ENCODE peak calls at places on chromosomes 6 and 20, in five cellular contexts. H is endodermal cell, G is uterus, D is lower leg skin, F is PC-9. E is an unnamed sample.

GRCh38 chr6:121135425-121135824 is 198.9 kb downstream of the TBC1D32 start:
- DNase-seq in H (no peak), G (no peak), D (no peak), F (no peak), E (no peak)

GRCh38 chr6:112929661-112930060 is 582.5 kb downstream of the RFPL4B start:
- DNase-seq in H (no peak), G (no peak), D (no peak), F (no peak), E (no peak)

GRCh38 chr6:125363360-125364121 is 61.8 kb upstream of the HDDC2 start:
- DNase-seq in H (peak; percentile 92), G (peak; percentile 58), D (no peak), F (peak; percentile 64), E (no peak)

GRCh38 chr6:89797317-89797716 is 22.3 kb downstream of the MDN1 start:
- DNase-seq in H (no peak), G (no peak), D (no peak), F (no peak), E (no peak)

GRCh38 chr20:59661141-59661540 is 56.8 kb downstream of the PHACTR3 start:
- DNase-seq in H (no peak), G (no peak), D (no peak), F (no peak), E (no peak)

GRCh38 chr6:134060491-134061106 is 8.2 kb upstream of the SLC2A12 start:
- DNase-seq in H (peak; percentile 66), G (no peak), D (no peak), F (peak; percentile 42), E (peak; percentile 64)

GRCh38 chr20:48463096-48463710 is 364.6 kb downstream of the PREX1 start:
- DNase-seq in H (no peak), G (no peak), D (no peak), F (no peak), E (no peak)

GRCh38 chr20:11891081-11891826 is 26.4 kb upstream of the BTBD3 start:
- DNase-seq in H (no peak), G (peak; percentile 59), D (no peak), F (peak; percentile 66), E (no peak)

DNA sequence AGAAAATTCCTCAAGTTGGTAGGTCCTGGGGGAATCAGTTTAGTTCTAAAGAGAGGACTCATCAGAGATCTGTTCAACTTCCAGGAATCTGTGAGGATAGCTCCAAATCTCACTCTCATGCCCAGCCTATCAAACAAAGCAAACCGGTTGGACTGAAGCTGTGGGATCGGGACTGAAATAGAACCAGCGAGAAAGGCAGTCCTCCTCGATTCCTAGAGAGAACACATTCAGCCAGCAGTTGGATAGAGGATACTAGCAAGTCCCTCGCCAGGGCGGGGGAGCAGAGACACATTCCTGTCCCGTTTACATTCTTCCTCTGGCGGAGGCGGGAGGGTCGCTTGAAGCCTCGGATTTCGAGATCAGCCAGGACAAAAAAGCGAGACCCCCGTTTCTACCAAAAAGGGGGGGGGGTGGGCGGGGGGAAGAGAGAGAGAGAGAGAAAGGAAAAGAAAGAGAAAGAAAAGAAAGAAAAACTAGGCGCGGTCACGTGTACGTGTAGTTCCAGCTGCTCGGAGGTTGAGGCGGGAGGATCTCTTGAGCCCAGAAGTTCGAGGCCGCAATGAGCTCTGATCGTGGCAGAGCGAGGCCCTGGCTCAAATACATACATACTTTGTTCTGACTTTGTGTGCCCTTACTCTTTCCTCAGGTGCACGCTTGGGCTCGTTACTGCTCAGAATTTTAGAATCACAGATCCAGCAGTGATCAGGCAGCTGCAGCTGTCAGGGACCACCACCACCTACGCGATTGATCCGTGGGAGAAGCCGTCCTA is 19.5 kb downstream of the ZNF311 start:
- DNase-seq in H (peak; percentile 95), G (peak; percentile 80), D (peak; percentile 85), F (peak; percentile 90), E (peak; percentile 93)
- TF ChIP-seq CTCF in H (no peak), G (no peak), D (no peak), F (no peak), E (no peak)

GRCh38 chr6:27477318-27478013 is 4.6 kb upstream of the ZNF184 start:
- DNase-seq in H (no peak), G (no peak), D (no peak), F (no peak), E (no peak)
- H3K4me3 ChIP-seq in H (peak overlapping the region; percentile 100), G (peak overlapping the region; percentile 69), D (no peak overlapping the region), F (no peak overlapping the region), E (no peak overlapping the region)

DNA sequence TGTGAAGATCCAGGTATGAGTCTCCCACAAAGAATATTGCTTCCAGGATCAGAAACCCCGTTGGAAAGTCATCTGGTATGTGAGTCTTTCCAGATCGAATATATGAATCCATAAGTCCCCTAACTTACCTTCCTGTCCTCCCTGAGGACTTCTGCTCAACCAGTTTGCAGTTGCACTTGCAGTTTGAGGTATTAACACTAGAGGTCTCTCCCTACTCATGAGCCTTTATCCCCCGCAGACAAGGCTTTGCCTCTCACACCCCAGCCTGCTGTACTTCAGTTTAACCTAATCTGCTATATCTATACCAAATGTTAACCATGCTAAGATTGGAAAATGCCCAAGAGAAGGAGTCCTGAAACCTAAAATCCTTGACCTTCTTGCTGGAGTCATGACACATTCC is 135.3 kb upstream of the DEFB112 start:
- DNase-seq in H (peak; percentile 76), G (no peak), D (no peak), F (no peak), E (no peak)
- TF ChIP-seq CTCF in H (peak; percentile 85), G (no peak), D (no peak), F (no peak), E (no peak)

GRCh38 chr20:34127787-34128186 is 15.7 kb upstream of the EIF2S2 start:
- DNase-seq in H (no peak), G (no peak), D (no peak), F (no peak), E (no peak)

GRCh38 chr20:34124469-34125249 is 12.6 kb upstream of the EIF2S2 start:
- DNase-seq in H (no peak), G (no peak), D (no peak), F (no peak), E (no peak)

DNA sequence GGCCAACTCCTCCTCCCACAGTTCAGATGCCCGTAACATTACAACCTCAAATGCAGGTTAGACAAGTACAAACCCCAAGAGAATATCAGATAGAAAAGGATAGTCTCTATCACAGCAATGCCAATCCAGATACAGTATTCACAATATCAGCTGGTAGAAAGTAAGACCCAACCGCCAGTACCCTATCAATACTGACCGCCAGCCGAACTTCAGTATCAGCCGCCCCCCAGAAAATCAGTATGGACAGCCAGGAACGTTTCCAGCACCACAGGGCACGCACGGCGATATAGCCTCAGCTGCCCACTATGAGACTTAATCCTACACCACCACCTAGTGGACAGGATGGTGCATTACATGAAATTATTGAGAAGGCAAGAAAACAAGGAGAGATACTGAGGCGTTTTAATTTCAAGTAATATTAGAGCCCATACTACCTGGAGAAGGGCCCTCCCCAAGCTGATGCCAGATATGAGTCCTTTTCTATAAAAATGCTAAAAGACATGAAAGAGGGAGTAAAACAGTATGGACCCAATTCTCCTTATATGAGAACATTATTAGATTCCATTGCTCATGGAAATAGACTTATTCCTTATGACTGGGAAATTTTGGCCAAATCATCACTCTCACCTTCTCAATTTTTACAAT is 17.6 kb upstream of the EIF2S2 start:
- DNase-seq in H (peak; percentile 79), G (peak; percentile 44), D (peak; percentile 61), F (peak; percentile 60), E (no peak)
- H3K4me3 ChIP-seq in H (no peak overlapping the region), G (no peak overlapping the region), D (no peak overlapping the region), F (no peak overlapping the region), E (no peak overlapping the region)

DNA sequence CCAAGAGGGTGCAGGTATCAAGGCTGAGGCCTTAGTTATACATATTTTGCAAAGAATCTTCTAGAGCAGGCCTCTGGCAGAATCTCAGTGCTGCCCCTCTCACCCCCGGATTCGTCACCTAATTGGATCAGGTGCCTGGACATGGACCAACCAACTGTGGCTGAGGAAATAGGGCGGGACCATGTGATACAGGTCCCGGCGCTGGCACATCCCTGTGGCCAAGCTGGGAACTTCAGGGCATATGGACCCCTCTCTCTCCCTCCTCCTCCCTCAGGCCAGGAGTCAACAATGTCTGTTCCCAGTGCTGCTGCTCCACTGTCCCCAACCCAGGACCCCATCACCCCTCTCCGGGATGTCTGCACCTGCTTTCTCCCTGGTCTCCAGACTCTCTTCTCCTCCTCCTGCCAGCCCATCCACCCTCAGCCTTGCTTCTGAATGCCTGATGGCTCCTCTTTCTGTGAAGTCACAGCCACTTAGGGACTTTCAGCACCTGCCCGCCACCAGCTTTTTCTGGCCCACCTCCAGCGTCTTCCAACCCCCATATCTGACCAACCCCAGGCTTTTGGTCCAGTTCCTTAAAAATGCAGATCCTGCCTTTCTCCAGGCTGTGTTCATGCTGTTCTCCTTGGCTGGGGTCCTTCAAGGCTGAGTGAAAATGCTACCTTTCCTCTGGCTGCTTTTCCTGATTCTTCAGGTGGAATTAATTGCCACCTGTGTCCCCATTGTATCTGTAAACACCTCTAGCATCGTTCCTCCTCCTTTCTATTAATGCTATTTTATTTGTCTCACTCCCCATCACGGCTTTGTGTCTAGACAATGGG is 19.0 kb upstream of the MLN start:
- DNase-seq in H (peak; percentile 93), G (no peak), D (no peak), F (no peak), E (no peak)
- TF ChIP-seq CTCF in H (peak; percentile 72), G (no peak), D (no peak), F (peak; percentile 48), E (peak; percentile 29)

DNA sequence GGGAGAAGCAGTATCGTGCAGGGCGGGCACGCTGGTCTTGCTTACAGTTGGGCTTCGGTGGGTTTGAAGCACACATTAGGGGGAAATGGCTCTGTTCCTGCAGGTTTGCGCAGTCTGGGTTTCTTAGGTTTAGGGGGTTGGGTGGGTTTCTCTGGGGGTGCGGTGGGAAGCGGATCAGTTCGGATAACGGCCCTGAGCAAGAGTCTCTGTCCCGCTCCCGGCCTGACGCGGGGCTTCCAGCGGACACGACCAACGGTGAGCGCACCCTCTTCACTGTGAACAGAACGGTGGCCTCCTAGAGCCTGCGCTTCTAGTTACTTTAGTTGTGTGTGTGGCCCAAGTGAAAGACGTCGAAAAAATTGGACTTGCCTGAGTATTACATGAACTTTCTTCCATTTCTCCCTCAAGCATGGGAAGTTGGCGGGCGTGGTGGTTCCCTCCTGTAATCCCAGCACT is 635 bp upstream of the ELOVL2 start:
- DNase-seq in H (no peak), G (no peak), D (no peak), F (no peak), E (no peak)
- H3K4me3 ChIP-seq in H (peak overlapping the region; percentile 51), G (no peak overlapping the region), D (no peak overlapping the region), F (no peak overlapping the region), E (peak overlapping the region; percentile 37)

GRCh38 chr6:129981598-129981997 is 36.8 kb upstream of the L3MBTL3 start:
- DNase-seq in H (no peak), G (no peak), D (no peak), F (no peak), E (no peak)
- TF ChIP-seq CTCF in H (peak; percentile 56), G (no peak), D (no peak), F (peak; percentile 58), E (no peak)

GRCh38 chr6:118710616-118711015 is 59.2 kb upstream of the CEP85L start:
- DNase-seq in H (no peak), G (no peak), D (no peak), F (no peak), E (no peak)
- H3K4me3 ChIP-seq in H (no peak overlapping the region), G (no peak overlapping the region), D (no peak overlapping the region), F (peak overlapping the region; percentile 71), E (no peak overlapping the region)

GRCh38 chr20:37755665-37756064 is 61.8 kb downstream of the CTNNBL1 start:
- DNase-seq in H (no peak), G (no peak), D (no peak), F (no peak), E (no peak)
- TF ChIP-seq CTCF in H (peak; percentile 60), G (no peak), D (no peak), F (no peak), E (no peak)

E was measured in kidney epithelial cell.